ENCODE peak calls at places on chromosomes 12 and 14, in five cellular contexts. N is left ventricle myocardium inferior; J is breast epithelium; D is heart left ventricle; B is CD4-positive, CD25-positive, alpha-beta regulatory T cell. L is an unnamed sample. For H3K4me1 and H3K9me3, the result is how much of the 10 kb centered on the place peaks cover.

GRCh38 chr14:65478596-65478995 is 66.1 kb downstream of the FUT8 start:
- DNase-seq in D (no peak), N (no peak), B (peak), J (no peak), L (no peak)

GRCh38 chr12:79766705-79767464 is 76.1 kb upstream of the PAWR start:
- DNase-seq in J (no peak), B (no peak), D (no peak), N (no peak), L (no peak)

GRCh38 chr12:24500466-24501232 is 448.3 kb downstream of the BCAT1 start:
- DNase-seq in J (no peak), B (no peak), D (no peak), N (no peak), L (no peak)

GRCh38 chr14:76759589-76759988 is 1.7 kb upstream of the VASH1 start:
- DNase-seq in D (no peak), J (no peak), N (no peak), B (no peak), L (no peak)

GRCh38 chr14:70893842-70894237 is 13.4 kb upstream of the PCNX1 start:
- DNase-seq in B (no peak), N (no peak), D (no peak), J (no peak), L (no peak)

GRCh38 chr12:64669270-64669842 is 59.1 kb downstream of the RASSF3 start:
- DNase-seq in B (peak), N (peak), J (no peak), D (peak), L (no peak)

GRCh38 chr14:55583942-55584468 is 4.0 kb downstream of the KTN1 start:
- DNase-seq in B (no peak), J (no peak), D (no peak), N (no peak), L (peak)

GRCh38 chr12:79690606-79691298 is at the start of gene PAWR:
- DNase-seq in B (peak), J (peak), D (peak), N (peak), L (peak)

GRCh38 chr12:104147346-104147745 is 9.3 kb upstream of the NFYB start:
- DNase-seq in J (no peak), D (no peak), N (no peak), B (no peak), L (no peak)

GRCh38 chr14:28596336-28596735 is 170.3 kb upstream of the FOXG1 start:
- DNase-seq in J (no peak), D (no peak), B (no peak), N (no peak), L (no peak)

GRCh38 chr12:5083955-5084849 is 40.5 kb downstream of the KCNA5 start:
- DNase-seq in N (no peak), B (peak), D (peak), J (no peak), L (peak)

GRCh38 chr12:31238764-31239387 is 87.1 kb downstream of the SINHCAF start:
- DNase-seq in D (peak), J (peak), N (peak), B (peak), L (peak)

GRCh38 chr14:73833530-73834257 is 17.9 kb upstream of the PTGR2 start:
- DNase-seq in N (peak), J (no peak), B (no peak), D (peak), L (no peak)

GRCh38 chr12:65318186-65318685 is 39.8 kb downstream of the MSRB3 start:
- DNase-seq in J (no peak), B (no peak), D (no peak), N (no peak), L (no peak)

GRCh38 chr12:110349521-110350151 is 53.9 kb downstream of the ANAPC7 start:
- DNase-seq in B (peak), D (no peak), N (no peak), J (no peak), L (no peak)

GRCh38 chr12:126926023-126926600 is 1340.9 kb upstream of the TMEM132C start:
- DNase-seq in B (no peak), J (no peak), D (no peak), N (no peak), L (no peak)

GRCh38 chr12:117622087-117622486 is 260.7 kb upstream of the NOS1 start:
- DNase-seq in B (no peak), J (no peak), N (no peak), D (no peak), L (no peak)

GRCh38 chr14:22318951-22319350 is 270.1 kb downstream of the DAD1 start:
- DNase-seq in B (no peak), J (no peak), N (no peak), D (no peak), L (no peak)

GRCh38 chr12:110744697-110745264 is 2.1 kb upstream of the PPP1CC start:
- DNase-seq in N (no peak), D (no peak), B (no peak), J (no peak), L (no peak)

GRCh38 chr14:40842816-40843215 is 763.9 kb upstream of the LRFN5 start:
- DNase-seq in D (no peak), B (no peak), J (no peak), N (no peak), L (no peak)

GRCh38 chr14:90742709-90743108 is 73.5 kb downstream of the TTC7B start:
- DNase-seq in J (no peak), N (peak), D (no peak), B (no peak), L (peak)

GRCh38 chr14:98198385-98198784 is 1073.6 kb downstream of the BCL11B start:
- DNase-seq in N (no peak), B (peak), J (no peak), D (no peak), L (no peak)

GRCh38 chr14:101132051-101132541 is 228.6 kb upstream of the RTL1 start:
- DNase-seq in D (no peak), N (no peak), J (no peak), B (no peak), L (no peak)

GRCh38 chr14:94021416-94022157 is 4.6 kb upstream of the OTUB2 start:
- DNase-seq in D (no peak), B (peak), N (peak), J (no peak), L (no peak)

GRCh38 chr14:103819503-103820307 is 27.7 kb downstream of the PPP1R13B start:
- DNase-seq in B (no peak), N (peak), J (no peak), D (peak), L (peak)

GRCh38 chr12:65372574-65372973 is 94.1 kb downstream of the MSRB3 start:
- DNase-seq in D (no peak), N (no peak), J (no peak), B (no peak), L (no peak)

GRCh38 chr14:102840801-102841528 is 63.7 kb downstream of the TRAF3 start:
- DNase-seq in J (no peak), B (no peak), N (no peak), D (no peak), L (no peak)

GRCh38 chr12:1993871-1994371 is 10.3 kb downstream of the DCP1B start:
- DNase-seq in B (peak), D (no peak), J (no peak), N (no peak), L (no peak)

GRCh38 chr14:50944647-50945413 is 547 bp upstream of the PYGL start:
- DNase-seq in J (peak), B (no peak), D (peak), N (peak), L (peak)

GRCh38 chr12:25615119-25615518 is 62.0 kb upstream of the LMNTD1 start:
- DNase-seq in J (no peak), B (no peak), D (no peak), N (no peak), L (no peak)

GRCh38 chr12:23221066-23221465 is 596.1 kb downstream of the ETNK1 start:
- DNase-seq in D (no peak), N (no peak), J (no peak), B (no peak), L (peak)

GRCh38 chr12:121930862-121931261 is 12.5 kb downstream of the CFAP251 start:
- DNase-seq in B (no peak), D (no peak), J (no peak), N (no peak), L (no peak)
- H3K4me1 ChIP-seq in B (under half), D (under half), J (under half), N (under half), L (under half)

GRCh38 chr14:99626041-99626648 is 18.8 kb upstream of the HHIPL1 start:
- DNase-seq in N (no peak), B (no peak), J (no peak), D (no peak), L (no peak)
- H3K9me3 ChIP-seq in N (under half), B (under half), J (under half), D (under half), L (under half)

DNA sequence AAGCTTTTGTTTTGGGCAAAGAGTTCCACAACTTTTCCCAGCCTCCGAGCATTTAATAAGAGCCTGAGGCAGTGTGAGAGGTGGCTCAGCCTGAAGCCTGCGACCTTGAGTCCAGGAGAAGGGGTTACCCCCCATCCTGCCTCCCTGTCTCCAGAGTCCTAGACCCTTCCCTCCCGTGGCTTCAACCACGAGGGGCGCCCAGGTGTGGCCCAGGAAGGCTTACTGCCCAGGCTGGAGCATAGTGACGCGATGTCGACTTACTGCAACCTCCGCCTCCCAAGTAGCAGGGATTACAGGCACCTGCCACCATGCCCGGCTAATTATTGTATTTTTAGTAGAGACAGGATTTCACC is 641 bp downstream of the LRRC43 start:
- DNase-seq in B (no peak), D (no peak), J (no peak), N (no peak), L (no peak)
- H3K4me3 ChIP-seq in B (no peak), D (peak), J (peak), N (peak), L (no peak)

GRCh38 chr14:68782091-68782981 is 10.5 kb downstream of the ZFP36L1 start:
- DNase-seq in D (no peak), B (peak), J (no peak), N (no peak), L (no peak)

GRCh38 chr14:68784995-68785816 is 7.7 kb downstream of the ZFP36L1 start:
- DNase-seq in D (no peak), B (no peak), J (no peak), N (no peak), L (no peak)

GRCh38 chr14:68784298-68784910 is 8.5 kb downstream of the ZFP36L1 start:
- DNase-seq in D (no peak), B (no peak), J (no peak), N (no peak), L (no peak)

GRCh38 chr14:68781161-68782021 is 11.5 kb downstream of the ZFP36L1 start:
- DNase-seq in N (no peak), D (no peak), B (peak), J (no peak), L (no peak)

DNA sequence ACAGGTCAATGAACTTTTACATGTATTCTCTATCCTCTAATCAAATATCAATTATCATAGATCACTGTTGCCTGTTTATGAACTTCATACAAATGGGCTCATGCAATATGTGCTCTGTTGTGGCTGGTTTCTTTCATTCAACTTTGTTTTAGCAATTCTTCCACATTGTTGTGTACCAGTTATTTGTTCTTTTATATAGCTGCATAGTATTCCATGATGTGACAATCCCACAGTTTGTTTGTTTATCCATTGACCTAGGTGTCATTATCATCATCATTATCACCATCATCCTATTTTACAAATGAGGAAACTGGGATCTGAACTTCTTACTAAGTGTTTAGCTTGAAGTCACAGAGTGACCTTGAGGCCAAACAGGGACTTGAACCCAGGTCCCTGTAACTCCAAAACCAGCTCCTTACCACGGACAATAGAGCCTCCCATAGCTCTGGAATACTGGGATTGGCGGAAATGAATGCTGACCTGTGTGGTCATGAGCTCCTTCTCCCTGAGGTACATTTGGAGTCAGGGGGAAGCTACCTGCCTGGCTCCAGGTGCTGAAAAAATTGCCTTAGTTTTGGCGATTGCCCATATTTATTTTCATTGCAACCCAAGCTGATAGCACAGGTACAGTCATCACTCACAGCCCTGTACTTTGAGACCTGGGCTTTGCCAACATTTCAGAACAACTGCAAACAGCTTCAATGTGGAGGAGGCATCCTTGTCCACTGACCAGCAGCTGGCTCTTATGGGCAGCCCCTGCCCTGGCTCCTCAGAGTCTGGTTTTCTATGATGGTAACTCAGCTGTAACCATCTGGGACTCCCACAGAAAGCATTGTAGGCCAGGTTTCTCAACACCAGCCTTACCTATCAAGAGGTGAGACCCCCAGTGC is 9.2 kb downstream of the ZFP36L1 start:
- DNase-seq in D (no peak), B (no peak), J (no peak), N (no peak), L (no peak)
- H3K4me1 ChIP-seq in D (half or more), B (half or more), J (under half), N (half or more), L (under half)

GRCh38 chr12:9148926-9149325 is 33.2 kb upstream of the A2M start:
- DNase-seq in D (no peak), B (no peak), N (no peak), J (no peak), L (no peak)

GRCh38 chr12:9143929-9144328 is 28.2 kb upstream of the A2M start:
- DNase-seq in J (no peak), N (no peak), D (no peak), B (no peak), L (no peak)

GRCh38 chr12:9143137-9143536 is 27.4 kb upstream of the A2M start:
- DNase-seq in N (no peak), J (no peak), D (no peak), B (no peak), L (no peak)
- H3K9me3 ChIP-seq in N (under half), J (under half), D (under half), B (under half), L (under half)

GRCh38 chr12:9127484-9127883 is 11.8 kb upstream of the A2M start:
- DNase-seq in N (no peak), B (no peak), D (no peak), J (no peak), L (no peak)

GRCh38 chr12:9127936-9128663 is 12.4 kb upstream of the A2M start:
- DNase-seq in N (no peak), D (no peak), J (no peak), B (no peak), L (no peak)

GRCh38 chr12:9123741-9124140 is 8.0 kb upstream of the A2M start:
- DNase-seq in J (no peak), D (no peak), B (no peak), N (no peak), L (no peak)

GRCh38 chr12:9122166-9122609 is 6.5 kb upstream of the A2M start:
- DNase-seq in B (no peak), J (no peak), N (no peak), D (no peak), L (no peak)

GRCh38 chr12:9124346-9125031 is 8.8 kb upstream of the A2M start:
- DNase-seq in D (no peak), N (no peak), B (no peak), J (no peak), L (no peak)
- H3K4me3 ChIP-seq in D (peak), N (peak), B (no peak), J (peak), L (no peak)

DNA sequence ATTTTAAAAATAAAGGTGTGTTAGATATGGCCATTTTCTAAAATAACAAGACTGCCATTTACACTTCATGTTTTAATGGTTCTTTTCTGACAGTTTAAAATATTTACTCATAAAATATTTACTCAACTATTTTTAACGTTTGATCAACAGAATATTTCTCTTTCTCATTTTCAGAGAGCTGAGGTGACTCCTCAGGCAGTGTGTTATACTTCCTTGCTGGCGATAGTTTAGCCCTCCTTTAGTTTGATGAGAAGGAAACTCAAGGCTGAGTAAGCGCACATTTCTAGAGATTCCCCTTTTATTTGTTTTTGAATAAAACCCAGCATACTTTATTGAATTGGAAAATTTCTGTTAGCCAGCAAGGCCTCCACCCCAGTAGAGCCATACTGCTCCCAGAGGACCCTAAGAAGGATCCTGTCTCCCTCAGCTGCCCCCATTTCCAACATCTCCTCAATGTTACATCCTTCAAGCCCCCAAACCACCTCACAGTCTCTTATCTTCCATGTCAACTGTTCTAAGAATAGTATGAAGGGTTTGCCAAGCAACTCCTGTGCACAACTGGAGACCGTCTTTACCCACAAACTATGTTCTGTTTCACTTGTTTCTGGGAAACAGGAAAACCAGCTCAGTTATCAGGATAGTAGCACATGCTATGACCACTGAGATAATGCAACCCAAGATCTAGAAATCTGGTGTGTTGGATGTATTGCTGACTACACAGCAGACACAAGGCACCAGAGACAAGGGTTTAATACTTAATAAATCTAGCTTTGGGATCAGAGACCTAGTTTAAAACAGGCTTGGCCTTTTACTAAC is 129.5 kb downstream of the STXBP6 start:
- DNase-seq in J (no peak), D (no peak), N (no peak), B (no peak), L (no peak)
- H3K4me1 ChIP-seq in J (under half), D (under half), N (half or more), B (under half), L (under half)

GRCh38 chr14:27164139-27164538 is 566.3 kb upstream of the NOVA1 start:
- DNase-seq in B (no peak), J (no peak), N (no peak), D (no peak), L (no peak)
- H3K9me3 ChIP-seq in B (under half), J (under half), N (under half), D (under half), L (under half)

GRCh38 chr12:130545475-130545874 is 170.6 kb downstream of the RIMBP2 start:
- DNase-seq in B (no peak), D (no peak), N (no peak), J (no peak), L (no peak)
- H3K4me3 ChIP-seq in B (no peak), D (no peak), N (no peak), J (no peak), L (no peak)

GRCh38 chr14:32083315-32083624 is 6.2 kb downstream of the ARHGAP5 start:
- DNase-seq in D (no peak), N (no peak), B (no peak), J (no peak), L (no peak)
- H3K4me1 ChIP-seq in D (half or more), N (half or more), B (under half), J (under half), L (under half)

L was measured in BE2C.